ENCODE peak calls at places on chromosomes 7 and 10, in eight cellular contexts. One of them, this sample, is unnamed.

GRCh38 chr10:84049300-84050015 is 89.9 kb upstream of the GHITM start:
- DNase-seq in endodermal cell: no peak
- DNase-seq in tibial artery: no peak
- DNase-seq in sigmoid colon: no peak
- DNase-seq in kidney: no peak
- DNase-seq in colonic mucosa: no peak
- DNase-seq in GM23338: no peak
- DNase-seq in neural progenitor cell: no peak
- DNase-seq in this sample: no peak

GRCh38 chr10:110176122-110176521 is 31.3 kb upstream of the MXI1 start:
- DNase-seq in endodermal cell: no peak
- DNase-seq in tibial artery: no peak
- DNase-seq in sigmoid colon: no peak
- DNase-seq in kidney: no peak
- DNase-seq in colonic mucosa: no peak
- DNase-seq in GM23338: no peak
- DNase-seq in neural progenitor cell: no peak
- DNase-seq in this sample: no peak

GRCh38 chr10:34124522-34125035 is 690.5 kb downstream of the PARD3 start:
- DNase-seq in endodermal cell: peak; percentile 69
- DNase-seq in tibial artery: no peak
- DNase-seq in sigmoid colon: no peak
- DNase-seq in kidney: no peak
- DNase-seq in colonic mucosa: no peak
- DNase-seq in GM23338: no peak
- DNase-seq in neural progenitor cell: no peak
- DNase-seq in this sample: no peak

GRCh38 chr10:46223064-46223480 is 63.7 kb upstream of the ANTXRL start:
- DNase-seq in endodermal cell: peak; percentile 60
- DNase-seq in tibial artery: no peak
- DNase-seq in sigmoid colon: no peak
- DNase-seq in kidney: no peak
- DNase-seq in colonic mucosa: peak; percentile 15
- DNase-seq in GM23338: no peak
- DNase-seq in neural progenitor cell: no peak
- DNase-seq in this sample: no peak

GRCh38 chr7:48004023-48004422 is 24.6 kb upstream of the HUS1 start:
- DNase-seq in endodermal cell: no peak
- DNase-seq in tibial artery: no peak
- DNase-seq in sigmoid colon: no peak
- DNase-seq in kidney: no peak
- DNase-seq in colonic mucosa: no peak
- DNase-seq in GM23338: no peak
- DNase-seq in neural progenitor cell: no peak
- DNase-seq in this sample: no peak

GRCh38 chr7:141649865-141650499 is 52.0 kb downstream of the DENND11 start:
- DNase-seq in endodermal cell: peak; percentile 87
- DNase-seq in tibial artery: peak; percentile 77
- DNase-seq in sigmoid colon: peak; percentile 81
- DNase-seq in kidney: peak; percentile 70
- DNase-seq in colonic mucosa: peak; percentile 46
- DNase-seq in GM23338: peak; percentile 91
- DNase-seq in neural progenitor cell: peak; percentile 80
- DNase-seq in this sample: peak; percentile 22

GRCh38 chr7:70312336-70312735 is 714.1 kb downstream of the AUTS2 start:
- DNase-seq in endodermal cell: no peak
- DNase-seq in tibial artery: no peak
- DNase-seq in sigmoid colon: no peak
- DNase-seq in kidney: no peak
- DNase-seq in colonic mucosa: no peak
- DNase-seq in GM23338: no peak
- DNase-seq in neural progenitor cell: no peak
- DNase-seq in this sample: no peak

GRCh38 chr7:6616854-6617643 is 1.6 kb downstream of the ZNF853 start:
- DNase-seq in endodermal cell: no peak
- DNase-seq in tibial artery: no peak
- DNase-seq in sigmoid colon: no peak
- DNase-seq in kidney: no peak
- DNase-seq in colonic mucosa: no peak
- DNase-seq in GM23338: no peak
- DNase-seq in neural progenitor cell: no peak
- DNase-seq in this sample: no peak

GRCh38 chr10:23648618-23649017 is 209.7 kb downstream of the OTUD1 start:
- DNase-seq in endodermal cell: no peak
- DNase-seq in tibial artery: no peak
- DNase-seq in sigmoid colon: no peak
- DNase-seq in kidney: no peak
- DNase-seq in colonic mucosa: no peak
- DNase-seq in GM23338: no peak
- DNase-seq in neural progenitor cell: no peak
- DNase-seq in this sample: no peak

GRCh38 chr10:128069351-128070051 is 56.7 kb downstream of the MKI67 start:
- DNase-seq in endodermal cell: peak; percentile 89
- DNase-seq in tibial artery: peak; percentile 70
- DNase-seq in sigmoid colon: peak; percentile 80
- DNase-seq in kidney: peak; percentile 87
- DNase-seq in colonic mucosa: peak; percentile 64
- DNase-seq in GM23338: peak; percentile 87
- DNase-seq in neural progenitor cell: peak; percentile 90
- DNase-seq in this sample: peak; percentile 70

GRCh38 chr7:34723866-34724490 is 66.0 kb downstream of the NPSR1 start:
- DNase-seq in endodermal cell: no peak
- DNase-seq in tibial artery: no peak
- DNase-seq in sigmoid colon: no peak
- DNase-seq in kidney: no peak
- DNase-seq in colonic mucosa: no peak
- DNase-seq in GM23338: no peak
- DNase-seq in neural progenitor cell: no peak
- DNase-seq in this sample: no peak

GRCh38 chr7:50614721-50615518 is 49.7 kb upstream of the DDC start:
- DNase-seq in endodermal cell: no peak
- DNase-seq in tibial artery: no peak
- DNase-seq in sigmoid colon: no peak
- DNase-seq in kidney: no peak
- DNase-seq in colonic mucosa: peak; percentile 66
- DNase-seq in GM23338: no peak
- DNase-seq in neural progenitor cell: no peak
- DNase-seq in this sample: no peak

GRCh38 chr7:152910545-152911013 is 151.0 kb downstream of the ACTR3B start:
- DNase-seq in endodermal cell: peak; percentile 57
- DNase-seq in tibial artery: no peak
- DNase-seq in sigmoid colon: no peak
- DNase-seq in kidney: peak; percentile 53
- DNase-seq in colonic mucosa: no peak
- DNase-seq in GM23338: peak; percentile 41
- DNase-seq in neural progenitor cell: no peak
- DNase-seq in this sample: no peak
- H3K27ac ChIP-seq in endodermal cell: no peak overlapping the region
- H3K27ac ChIP-seq in tibial artery: no peak overlapping the region
- H3K27ac ChIP-seq in sigmoid colon: no peak overlapping the region
- H3K27ac ChIP-seq in kidney: peak overlapping the region; percentile 8
- H3K27ac ChIP-seq in colonic mucosa: no peak overlapping the region
- H3K27ac ChIP-seq in GM23338: no peak overlapping the region
- H3K27ac ChIP-seq in neural progenitor cell: no peak overlapping the region
- H3K27ac ChIP-seq in this sample: no peak overlapping the region

GRCh38 chr10:55233090-55233489 is 432.1 kb upstream of the PCDH15 start:
- DNase-seq in endodermal cell: no peak
- DNase-seq in tibial artery: no peak
- DNase-seq in sigmoid colon: no peak
- DNase-seq in kidney: no peak
- DNase-seq in colonic mucosa: no peak
- DNase-seq in GM23338: no peak
- DNase-seq in neural progenitor cell: no peak
- DNase-seq in this sample: no peak
- H3K4me3 ChIP-seq in endodermal cell: no peak overlapping the region
- H3K4me3 ChIP-seq in tibial artery: no peak overlapping the region
- H3K4me3 ChIP-seq in sigmoid colon: no peak overlapping the region
- H3K4me3 ChIP-seq in kidney: peak overlapping the region; percentile 29
- H3K4me3 ChIP-seq in colonic mucosa: no peak overlapping the region
- H3K4me3 ChIP-seq in GM23338: no peak overlapping the region
- H3K4me3 ChIP-seq in neural progenitor cell: no peak overlapping the region
- H3K4me3 ChIP-seq in this sample: no peak overlapping the region

DNA sequence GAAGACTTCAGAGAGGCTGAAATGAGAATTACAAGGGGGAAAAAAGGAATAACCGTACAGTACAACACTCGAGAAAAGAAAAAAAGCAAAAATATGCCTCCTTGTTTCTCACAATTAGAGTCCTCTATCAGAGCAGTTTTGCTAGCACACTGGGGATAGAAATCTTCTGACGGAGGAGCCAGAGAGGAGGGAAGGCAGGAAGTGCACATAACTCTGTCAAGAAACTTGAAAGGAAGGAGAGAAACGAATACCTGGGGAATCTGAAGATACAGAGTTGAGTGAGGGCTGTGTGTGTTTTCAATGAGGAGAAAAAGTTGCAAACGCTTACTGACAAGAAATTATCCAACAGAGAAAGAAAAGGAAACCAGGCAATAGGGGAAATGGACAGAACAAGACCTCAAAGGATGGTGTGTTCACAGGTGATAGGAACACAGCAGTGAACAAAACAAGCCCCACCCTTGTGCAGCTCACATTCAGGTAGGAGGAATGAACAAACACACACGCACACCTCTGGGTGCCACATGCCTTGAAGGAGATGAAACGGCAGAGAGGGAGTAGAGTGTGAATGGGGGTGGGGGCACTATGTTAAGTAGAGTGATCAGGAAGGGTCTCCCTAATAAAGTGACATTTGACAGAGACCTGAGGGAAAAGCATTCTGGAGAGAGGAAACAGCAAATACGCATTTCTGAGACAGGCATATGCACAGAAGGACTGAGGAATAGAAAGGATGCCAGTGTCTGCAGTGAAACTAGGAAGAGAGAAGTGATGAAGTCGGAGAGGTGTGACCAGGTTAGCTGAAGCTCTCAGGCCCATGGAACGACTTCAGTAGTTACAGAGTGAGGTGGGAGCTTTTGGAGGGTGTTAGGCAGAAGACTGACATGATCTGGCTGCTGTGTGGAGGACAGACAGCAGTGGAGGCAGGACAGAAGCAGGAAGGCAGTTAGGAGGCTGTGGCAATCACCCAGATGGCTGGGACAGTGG is 46.7 kb upstream of the SPOCK2 start:
- DNase-seq in endodermal cell: no peak
- DNase-seq in tibial artery: no peak
- DNase-seq in sigmoid colon: no peak
- DNase-seq in kidney: no peak
- DNase-seq in colonic mucosa: no peak
- DNase-seq in GM23338: no peak
- DNase-seq in neural progenitor cell: no peak
- DNase-seq in this sample: no peak
- H3K27ac ChIP-seq in endodermal cell: peak overlapping the region; percentile 22
- H3K27ac ChIP-seq in tibial artery: no peak overlapping the region
- H3K27ac ChIP-seq in sigmoid colon: no peak overlapping the region
- H3K27ac ChIP-seq in kidney: no peak overlapping the region
- H3K27ac ChIP-seq in colonic mucosa: no peak overlapping the region
- H3K27ac ChIP-seq in GM23338: peak overlapping the region; percentile 30
- H3K27ac ChIP-seq in neural progenitor cell: no peak overlapping the region
- H3K27ac ChIP-seq in this sample: no peak overlapping the region

DNA sequence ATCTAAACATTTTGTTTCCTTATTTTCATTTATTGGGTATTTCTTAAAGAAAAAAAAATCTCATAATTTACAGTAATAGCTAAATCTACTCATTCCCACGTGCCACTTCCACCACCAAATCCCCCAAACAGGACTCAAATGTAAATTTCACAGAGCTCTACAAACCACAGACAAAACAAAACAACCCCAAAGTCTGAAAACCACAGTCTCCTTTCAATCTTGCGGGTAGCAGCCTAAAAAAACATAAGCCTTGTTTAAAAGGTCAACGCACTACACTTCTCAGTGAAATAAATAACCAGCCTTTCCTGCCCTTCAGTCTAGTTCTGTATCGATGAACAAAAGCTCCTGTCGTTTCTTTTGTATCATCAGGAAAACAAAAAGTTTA is 121.8 kb upstream of the AFAP1L2 start:
- DNase-seq in endodermal cell: no peak
- DNase-seq in tibial artery: no peak
- DNase-seq in sigmoid colon: no peak
- DNase-seq in kidney: no peak
- DNase-seq in colonic mucosa: no peak
- DNase-seq in GM23338: no peak
- DNase-seq in neural progenitor cell: no peak
- DNase-seq in this sample: peak; percentile 24
- H3K4me3 ChIP-seq in endodermal cell: peak overlapping the region; percentile 86
- H3K4me3 ChIP-seq in tibial artery: peak overlapping the region; percentile 41
- H3K4me3 ChIP-seq in sigmoid colon: peak overlapping the region; percentile 14
- H3K4me3 ChIP-seq in kidney: peak overlapping the region; percentile 42
- H3K4me3 ChIP-seq in colonic mucosa: peak overlapping the region; percentile 27
- H3K4me3 ChIP-seq in GM23338: peak overlapping the region; percentile 53
- H3K4me3 ChIP-seq in neural progenitor cell: peak overlapping the region; percentile 54
- H3K4me3 ChIP-seq in this sample: peak overlapping the region; percentile 46

GRCh38 chr7:80943342-80943741 is 24.5 kb upstream of the SEMA3C start:
- DNase-seq in endodermal cell: no peak
- DNase-seq in tibial artery: no peak
- DNase-seq in sigmoid colon: no peak
- DNase-seq in kidney: no peak
- DNase-seq in colonic mucosa: no peak
- DNase-seq in GM23338: no peak
- DNase-seq in neural progenitor cell: no peak
- DNase-seq in this sample: no peak
- H3K27ac ChIP-seq in endodermal cell: no peak overlapping the region
- H3K27ac ChIP-seq in tibial artery: no peak overlapping the region
- H3K27ac ChIP-seq in sigmoid colon: peak overlapping the region; percentile 61
- H3K27ac ChIP-seq in kidney: no peak overlapping the region
- H3K27ac ChIP-seq in colonic mucosa: no peak overlapping the region
- H3K27ac ChIP-seq in GM23338: no peak overlapping the region
- H3K27ac ChIP-seq in neural progenitor cell: no peak overlapping the region
- H3K27ac ChIP-seq in this sample: no peak overlapping the region